ENCODE peak calls at places on chromosomes 3 and 15, in four cellular contexts. One of them, this sample, is unnamed.

GRCh38 chr15:69451951-69452701 is 492 bp upstream of the RPLP1 start:
- DNase-seq in fibroblast of villous mesenchyme: peak
- DNase-seq in stomach: no peak
- DNase-seq in fibroblast of mammary gland: peak
- DNase-seq in this sample: peak

GRCh38 chr15:26771917-26772587 is 814 bp downstream of the GABRB3 start:
- DNase-seq in fibroblast of mammary gland: no peak
- DNase-seq in fibroblast of villous mesenchyme: no peak
- DNase-seq in stomach: no peak
- DNase-seq in this sample: no peak

GRCh38 chr15:88769161-88769971 is 33.9 kb upstream of the ACAN start:
- DNase-seq in fibroblast of mammary gland: no peak
- DNase-seq in stomach: no peak
- DNase-seq in fibroblast of villous mesenchyme: no peak
- DNase-seq in this sample: no peak

GRCh38 chr3:45417949-45418847 is 29.8 kb downstream of the LARS2 start:
- DNase-seq in fibroblast of mammary gland: no peak
- DNase-seq in stomach: peak
- DNase-seq in fibroblast of villous mesenchyme: no peak
- DNase-seq in this sample: no peak

GRCh38 chr3:105836533-105836932 is 32.3 kb downstream of the CBLB start:
- DNase-seq in stomach: no peak
- DNase-seq in fibroblast of mammary gland: peak
- DNase-seq in fibroblast of villous mesenchyme: peak
- DNase-seq in this sample: peak

GRCh38 chr15:27770769-27771554 is 328.2 kb downstream of the OCA2 start:
- DNase-seq in fibroblast of mammary gland: no peak
- DNase-seq in stomach: no peak
- DNase-seq in fibroblast of villous mesenchyme: no peak
- DNase-seq in this sample: no peak

GRCh38 chr3:182116386-182116785 is 404.7 kb downstream of the SOX2 start:
- DNase-seq in fibroblast of mammary gland: no peak
- DNase-seq in fibroblast of villous mesenchyme: no peak
- DNase-seq in stomach: no peak
- DNase-seq in this sample: peak

GRCh38 chr15:90040618-90041017 is 39.5 kb downstream of the ZNF710 start:
- DNase-seq in fibroblast of villous mesenchyme: no peak
- DNase-seq in fibroblast of mammary gland: no peak
- DNase-seq in stomach: no peak
- DNase-seq in this sample: no peak

GRCh38 chr3:166013073-166013679 is 176.0 kb upstream of the BCHE start:
- DNase-seq in stomach: no peak
- DNase-seq in fibroblast of mammary gland: peak
- DNase-seq in fibroblast of villous mesenchyme: peak
- DNase-seq in this sample: peak

GRCh38 chr15:29756358-29757267 is 65.7 kb downstream of the TJP1 start:
- DNase-seq in fibroblast of villous mesenchyme: no peak
- DNase-seq in stomach: no peak
- DNase-seq in fibroblast of mammary gland: no peak
- DNase-seq in this sample: peak

GRCh38 chr15:28881170-28881569 is 4.6 kb upstream of the APBA2 start:
- DNase-seq in stomach: no peak
- DNase-seq in fibroblast of mammary gland: peak
- DNase-seq in fibroblast of villous mesenchyme: peak
- DNase-seq in this sample: no peak

GRCh38 chr3:86978111-86978528 is 12.8 kb downstream of the VGLL3 start:
- DNase-seq in fibroblast of villous mesenchyme: no peak
- DNase-seq in fibroblast of mammary gland: peak
- DNase-seq in stomach: no peak
- DNase-seq in this sample: peak

GRCh38 chr3:122858373-122858772 is 63.5 kb downstream of the SLC49A4 start:
- DNase-seq in fibroblast of villous mesenchyme: peak
- DNase-seq in stomach: no peak
- DNase-seq in fibroblast of mammary gland: peak
- DNase-seq in this sample: peak

GRCh38 chr3:114674041-114674440 is 380.2 kb downstream of the TIGIT start:
- DNase-seq in stomach: no peak
- DNase-seq in fibroblast of villous mesenchyme: no peak
- DNase-seq in fibroblast of mammary gland: peak
- DNase-seq in this sample: no peak

GRCh38 chr15:96466548-96466947 is 136.0 kb downstream of the NR2F2 start:
- DNase-seq in stomach: no peak
- DNase-seq in fibroblast of mammary gland: no peak
- DNase-seq in fibroblast of villous mesenchyme: no peak
- DNase-seq in this sample: no peak

GRCh38 chr3:45943207-45943846 is at the start of gene CXCR6:
- DNase-seq in stomach: no peak
- DNase-seq in fibroblast of villous mesenchyme: no peak
- DNase-seq in fibroblast of mammary gland: peak
- DNase-seq in this sample: peak

GRCh38 chr15:48578965-48579364 is 66.5 kb downstream of the FBN1 start:
- DNase-seq in stomach: no peak
- DNase-seq in fibroblast of mammary gland: no peak
- DNase-seq in fibroblast of villous mesenchyme: no peak
- DNase-seq in this sample: no peak

GRCh38 chr3:100268986-100269385 is 8.2 kb downstream of the TBC1D23 start:
- DNase-seq in fibroblast of villous mesenchyme: peak
- DNase-seq in stomach: no peak
- DNase-seq in fibroblast of mammary gland: peak
- DNase-seq in this sample: peak

GRCh38 chr15:74392402-74392876 is 25.0 kb upstream of the CYP11A1 start:
- DNase-seq in fibroblast of villous mesenchyme: peak
- DNase-seq in stomach: no peak
- DNase-seq in fibroblast of mammary gland: peak
- DNase-seq in this sample: peak

GRCh38 chr15:33008284-33009011 is 186.1 kb downstream of the FMN1 start:
- DNase-seq in fibroblast of villous mesenchyme: peak
- DNase-seq in stomach: no peak
- DNase-seq in fibroblast of mammary gland: peak
- DNase-seq in this sample: peak

GRCh38 chr3:9295007-9295406 is 45.6 kb upstream of the SRGAP3 start:
- DNase-seq in fibroblast of villous mesenchyme: no peak
- DNase-seq in fibroblast of mammary gland: no peak
- DNase-seq in stomach: no peak
- DNase-seq in this sample: no peak

GRCh38 chr3:196274585-196274984 is 12.9 kb downstream of the PCYT1A start:
- DNase-seq in fibroblast of villous mesenchyme: peak
- DNase-seq in fibroblast of mammary gland: peak
- DNase-seq in stomach: no peak
- DNase-seq in this sample: no peak

GRCh38 chr3:33645060-33645841 is 72.8 kb downstream of the CLASP2 start:
- DNase-seq in fibroblast of villous mesenchyme: peak
- DNase-seq in fibroblast of mammary gland: peak
- DNase-seq in stomach: no peak
- DNase-seq in this sample: peak

GRCh38 chr15:32743411-32744145 is 25.8 kb downstream of the GREM1 start:
- DNase-seq in fibroblast of villous mesenchyme: no peak
- DNase-seq in stomach: no peak
- DNase-seq in fibroblast of mammary gland: no peak
- DNase-seq in this sample: peak

GRCh38 chr3:97712919-97713318 is 51.6 kb upstream of the ARL6 start:
- DNase-seq in fibroblast of villous mesenchyme: no peak
- DNase-seq in stomach: no peak
- DNase-seq in fibroblast of mammary gland: no peak
- DNase-seq in this sample: no peak

GRCh38 chr15:80999623-81000036 is 1.1 kb upstream of the TLNRD1 start:
- DNase-seq in fibroblast of villous mesenchyme: no peak
- DNase-seq in fibroblast of mammary gland: no peak
- DNase-seq in stomach: peak
- DNase-seq in this sample: no peak

GRCh38 chr3:99248130-99248529 is 346.6 kb upstream of the DCBLD2 start:
- DNase-seq in stomach: no peak
- DNase-seq in fibroblast of villous mesenchyme: no peak
- DNase-seq in fibroblast of mammary gland: peak
- DNase-seq in this sample: no peak

GRCh38 chr15:100595964-100596363 is 6.0 kb downstream of the LINS1 start:
- DNase-seq in stomach: no peak
- DNase-seq in fibroblast of mammary gland: no peak
- DNase-seq in fibroblast of villous mesenchyme: no peak
- DNase-seq in this sample: no peak

GRCh38 chr3:173065543-173065970 is 75.5 kb downstream of the SPATA16 start:
- DNase-seq in stomach: no peak
- DNase-seq in fibroblast of mammary gland: no peak
- DNase-seq in fibroblast of villous mesenchyme: peak
- DNase-seq in this sample: peak

GRCh38 chr3:72192572-72192971 is 407.6 kb upstream of the PROK2 start:
- DNase-seq in fibroblast of villous mesenchyme: no peak
- DNase-seq in fibroblast of mammary gland: peak
- DNase-seq in stomach: no peak
- DNase-seq in this sample: no peak

GRCh38 chr15:28264166-28264565 is 57.8 kb downstream of the HERC2 start:
- DNase-seq in fibroblast of villous mesenchyme: no peak
- DNase-seq in fibroblast of mammary gland: no peak
- DNase-seq in stomach: no peak
- DNase-seq in this sample: no peak

GRCh38 chr3:109773006-109773405 is 435.7 kb upstream of the DPPA4 start:
- DNase-seq in fibroblast of villous mesenchyme: peak
- DNase-seq in stomach: no peak
- DNase-seq in fibroblast of mammary gland: no peak
- DNase-seq in this sample: no peak

GRCh38 chr3:8872291-8872690 is 91.0 kb downstream of the RAD18 start:
- DNase-seq in fibroblast of villous mesenchyme: no peak
- DNase-seq in fibroblast of mammary gland: no peak
- DNase-seq in stomach: no peak
- DNase-seq in this sample: no peak

GRCh38 chr3:196238612-196239190 is 22.4 kb downstream of the SLC51A start:
- DNase-seq in fibroblast of villous mesenchyme: no peak
- DNase-seq in stomach: no peak
- DNase-seq in fibroblast of mammary gland: peak
- DNase-seq in this sample: no peak

GRCh38 chr15:57198654-57199241 is 177.6 kb upstream of the CGNL1 start:
- DNase-seq in fibroblast of mammary gland: no peak
- DNase-seq in fibroblast of villous mesenchyme: no peak
- DNase-seq in stomach: no peak
- DNase-seq in this sample: peak

GRCh38 chr3:157131861-157132260 is 28.1 kb downstream of the CCNL1 start:
- DNase-seq in fibroblast of villous mesenchyme: no peak
- DNase-seq in fibroblast of mammary gland: peak
- DNase-seq in stomach: no peak
- DNase-seq in this sample: peak

GRCh38 chr3:157133434-157134320 is 26.3 kb downstream of the CCNL1 start:
- DNase-seq in stomach: no peak
- DNase-seq in fibroblast of villous mesenchyme: no peak
- DNase-seq in fibroblast of mammary gland: no peak
- DNase-seq in this sample: no peak

GRCh38 chr3:157130881-157131251 is 29.1 kb downstream of the CCNL1 start:
- DNase-seq in fibroblast of mammary gland: no peak
- DNase-seq in fibroblast of villous mesenchyme: no peak
- DNase-seq in stomach: no peak
- DNase-seq in this sample: no peak

GRCh38 chr3:157132936-157133335 is 27.0 kb downstream of the CCNL1 start:
- DNase-seq in fibroblast of villous mesenchyme: no peak
- DNase-seq in fibroblast of mammary gland: peak
- DNase-seq in stomach: no peak
- DNase-seq in this sample: no peak

GRCh38 chr3:157132341-157132740 is 27.6 kb downstream of the CCNL1 start:
- DNase-seq in fibroblast of villous mesenchyme: no peak
- DNase-seq in fibroblast of mammary gland: peak
- DNase-seq in stomach: no peak
- DNase-seq in this sample: no peak
- TF ChIP-seq CTCF in fibroblast of villous mesenchyme: no peak
- TF ChIP-seq CTCF in fibroblast of mammary gland: peak
- TF ChIP-seq CTCF in stomach: no peak
- TF ChIP-seq CTCF in this sample: no peak

GRCh38 chr3:13895155-13896105 is 15.6 kb upstream of the WNT7A start:
- DNase-seq in fibroblast of mammary gland: peak
- DNase-seq in fibroblast of villous mesenchyme: peak
- DNase-seq in stomach: peak
- DNase-seq in this sample: peak
- H3K4me3 ChIP-seq in fibroblast of mammary gland: peak
- H3K4me3 ChIP-seq in fibroblast of villous mesenchyme: peak
- H3K4me3 ChIP-seq in stomach: peak
- H3K4me3 ChIP-seq in this sample: peak

DNA sequence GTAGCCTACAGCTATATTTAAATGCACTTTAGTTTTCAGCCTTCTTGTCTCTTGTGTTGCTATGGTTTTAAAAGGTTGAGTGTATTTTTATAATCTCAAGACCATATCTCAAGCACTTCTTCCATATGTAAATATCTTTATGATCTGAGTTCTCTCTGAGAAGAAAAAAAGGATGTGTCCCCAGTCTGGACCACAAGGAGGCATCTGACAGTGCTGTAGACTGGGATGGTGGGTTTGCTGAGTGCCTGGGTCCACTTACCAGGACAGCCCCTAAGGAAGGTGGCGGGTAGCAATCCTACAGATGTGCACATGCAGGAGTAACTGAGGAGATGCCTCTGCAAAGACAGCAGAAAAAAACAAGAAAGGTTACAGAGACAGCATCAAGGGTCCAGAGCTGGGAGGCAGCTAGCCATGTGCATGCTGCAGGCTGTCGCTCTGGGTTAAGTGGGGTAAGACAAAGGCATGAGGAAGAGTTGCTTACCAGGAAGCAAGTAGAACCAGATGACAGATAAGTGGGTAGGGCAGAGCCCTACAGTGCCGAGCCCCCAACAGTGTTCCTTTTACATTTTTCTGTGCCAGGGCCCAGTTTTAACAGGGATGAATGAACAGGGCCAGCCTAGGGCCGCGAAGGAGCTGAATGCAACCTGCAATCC is 70.5 kb upstream of the SNRK start:
- DNase-seq in stomach: no peak
- DNase-seq in fibroblast of mammary gland: no peak
- DNase-seq in fibroblast of villous mesenchyme: no peak
- DNase-seq in this sample: no peak
- TF ChIP-seq CTCF in stomach: no peak
- TF ChIP-seq CTCF in fibroblast of mammary gland: no peak
- TF ChIP-seq CTCF in fibroblast of villous mesenchyme: peak
- TF ChIP-seq CTCF in this sample: no peak

DNA sequence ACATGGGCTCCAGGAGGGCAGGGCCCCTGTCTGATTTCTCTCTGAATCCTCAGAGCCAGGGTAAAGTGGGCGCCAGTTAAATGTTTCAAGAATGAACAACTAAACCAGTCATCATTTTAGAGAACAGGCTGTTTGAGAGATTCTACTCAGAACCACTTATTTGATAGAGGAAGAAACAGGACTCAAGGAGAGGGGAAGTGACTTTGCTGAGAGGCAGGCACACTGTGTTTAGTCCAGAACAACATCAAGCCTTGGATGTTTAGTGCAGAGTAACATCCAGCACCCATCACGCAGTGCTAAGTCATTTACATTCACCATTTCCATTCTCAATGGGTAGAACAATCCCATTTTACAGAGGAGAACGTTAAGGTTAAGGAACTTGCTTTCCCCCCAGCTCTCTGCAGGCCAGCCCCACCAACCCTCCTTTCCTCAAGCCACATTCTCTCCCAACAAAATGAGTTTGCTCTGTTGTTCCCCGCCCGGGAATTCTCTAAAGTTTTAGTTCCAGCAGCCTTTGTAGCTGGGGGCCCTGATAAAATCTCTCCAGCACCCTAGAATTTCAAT is 1.1 kb downstream of the NMNAT3 start:
- DNase-seq in fibroblast of mammary gland: no peak
- DNase-seq in stomach: no peak
- DNase-seq in fibroblast of villous mesenchyme: no peak
- DNase-seq in this sample: no peak
- H3K4me3 ChIP-seq in fibroblast of mammary gland: no peak
- H3K4me3 ChIP-seq in stomach: peak
- H3K4me3 ChIP-seq in fibroblast of villous mesenchyme: no peak
- H3K4me3 ChIP-seq in this sample: no peak

This sample was measured in fibroblast of the aortic adventitia.